ENCODE peak calls at places on chromosome 12, in five cellular contexts. One of them, this sample, is unnamed. For H3K9me3, the result is how much of the 10 kb centered on the place peaks cover.

GRCh38 chr12:93011100-93011499 is 82.0 kb upstream of the EEA1 start:
- DNase-seq in fibroblast of lung: peak
- DNase-seq in tibial nerve: no peak
- DNase-seq in left ventricle myocardium inferior: no peak
- DNase-seq in Karpas-422: no peak
- DNase-seq in this sample: peak

GRCh38 chr12:85325452-85325851 is 45.4 kb downstream of the ALX1 start:
- DNase-seq in fibroblast of lung: no peak
- DNase-seq in tibial nerve: no peak
- DNase-seq in left ventricle myocardium inferior: no peak
- DNase-seq in Karpas-422: no peak
- DNase-seq in this sample: no peak

GRCh38 chr12:53750812-53751335 is 905 bp downstream of the CISTR start:
- DNase-seq in fibroblast of lung: peak
- DNase-seq in tibial nerve: no peak
- DNase-seq in left ventricle myocardium inferior: peak
- DNase-seq in Karpas-422: peak
- DNase-seq in this sample: no peak

GRCh38 chr12:94379479-94380113 is 80.1 kb downstream of the CEP83 start:
- DNase-seq in fibroblast of lung: peak
- DNase-seq in tibial nerve: no peak
- DNase-seq in left ventricle myocardium inferior: no peak
- DNase-seq in Karpas-422: no peak
- DNase-seq in this sample: no peak

GRCh38 chr12:12813120-12814101 is at the start of gene DDX47:
- DNase-seq in fibroblast of lung: peak
- DNase-seq in tibial nerve: peak
- DNase-seq in left ventricle myocardium inferior: peak
- DNase-seq in Karpas-422: peak
- DNase-seq in this sample: peak

GRCh38 chr12:2052861-2053674 is at the start of gene CACNA1C:
- DNase-seq in fibroblast of lung: peak
- DNase-seq in tibial nerve: peak
- DNase-seq in left ventricle myocardium inferior: peak
- DNase-seq in Karpas-422: no peak
- DNase-seq in this sample: peak

GRCh38 chr12:51886021-51886710 is 1.7 kb upstream of the ANKRD33 start:
- DNase-seq in fibroblast of lung: peak
- DNase-seq in tibial nerve: peak
- DNase-seq in left ventricle myocardium inferior: peak
- DNase-seq in Karpas-422: no peak
- DNase-seq in this sample: peak

GRCh38 chr12:32476446-32476845 is 77.1 kb downstream of the FGD4 start:
- DNase-seq in fibroblast of lung: no peak
- DNase-seq in tibial nerve: no peak
- DNase-seq in left ventricle myocardium inferior: no peak
- DNase-seq in Karpas-422: no peak
- DNase-seq in this sample: no peak

GRCh38 chr12:124172646-124173045 is 122.2 kb upstream of the RFLNA start:
- DNase-seq in fibroblast of lung: peak
- DNase-seq in tibial nerve: no peak
- DNase-seq in left ventricle myocardium inferior: no peak
- DNase-seq in Karpas-422: no peak
- DNase-seq in this sample: no peak

GRCh38 chr12:26651566-26652188 is 181.3 kb downstream of the ITPR2 start:
- DNase-seq in fibroblast of lung: peak
- DNase-seq in tibial nerve: no peak
- DNase-seq in left ventricle myocardium inferior: no peak
- DNase-seq in Karpas-422: peak
- DNase-seq in this sample: peak

GRCh38 chr12:68871899-68872298 is 61.1 kb downstream of the CPM start:
- DNase-seq in fibroblast of lung: no peak
- DNase-seq in tibial nerve: no peak
- DNase-seq in left ventricle myocardium inferior: no peak
- DNase-seq in Karpas-422: peak
- DNase-seq in this sample: peak

GRCh38 chr12:66352197-66352596 is 49.9 kb downstream of the HELB start:
- DNase-seq in fibroblast of lung: peak
- DNase-seq in tibial nerve: no peak
- DNase-seq in left ventricle myocardium inferior: peak
- DNase-seq in Karpas-422: peak
- DNase-seq in this sample: peak

GRCh38 chr12:14777271-14777670 is 26.0 kb downstream of the WBP11 start:
- DNase-seq in fibroblast of lung: no peak
- DNase-seq in tibial nerve: no peak
- DNase-seq in left ventricle myocardium inferior: no peak
- DNase-seq in Karpas-422: no peak
- DNase-seq in this sample: peak

GRCh38 chr12:22539055-22539454 is 5.3 kb downstream of the C2CD5 start:
- DNase-seq in fibroblast of lung: no peak
- DNase-seq in tibial nerve: no peak
- DNase-seq in left ventricle myocardium inferior: no peak
- DNase-seq in Karpas-422: no peak
- DNase-seq in this sample: no peak

GRCh38 chr12:9948606-9949286 is 16.6 kb upstream of the CLEC2A start:
- DNase-seq in fibroblast of lung: no peak
- DNase-seq in tibial nerve: no peak
- DNase-seq in left ventricle myocardium inferior: no peak
- DNase-seq in Karpas-422: no peak
- DNase-seq in this sample: no peak

DNA sequence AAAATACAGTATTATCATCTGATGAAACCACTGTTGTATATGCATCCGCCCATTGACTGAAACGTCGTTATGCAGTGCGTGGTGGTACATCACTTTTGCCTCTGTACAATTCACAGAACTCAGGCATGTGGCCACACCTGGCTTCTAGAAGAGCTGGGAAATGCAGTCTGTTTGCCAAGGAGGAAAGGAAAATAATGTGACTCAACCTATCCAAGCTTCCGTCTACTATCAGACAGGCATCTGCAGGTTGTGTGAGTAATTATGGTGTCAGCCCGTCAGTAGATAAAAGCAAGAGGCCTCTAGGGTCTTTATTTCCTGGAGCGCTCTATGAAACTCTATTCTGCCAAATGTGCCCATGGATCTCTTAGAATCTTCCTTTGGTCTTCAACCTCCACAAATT is 111.6 kb downstream of the BBS10 start:
- DNase-seq in fibroblast of lung: peak
- DNase-seq in tibial nerve: no peak
- DNase-seq in left ventricle myocardium inferior: no peak
- DNase-seq in Karpas-422: no peak
- DNase-seq in this sample: peak
- H3K4me3 ChIP-seq in fibroblast of lung: no peak
- H3K4me3 ChIP-seq in tibial nerve: no peak
- H3K4me3 ChIP-seq in left ventricle myocardium inferior: no peak
- H3K4me3 ChIP-seq in Karpas-422: no peak
- H3K4me3 ChIP-seq in this sample: no peak

GRCh38 chr12:120394483-120395367 is 25.8 kb upstream of the MSI1 start:
- DNase-seq in fibroblast of lung: no peak
- DNase-seq in tibial nerve: no peak
- DNase-seq in left ventricle myocardium inferior: no peak
- DNase-seq in Karpas-422: no peak
- DNase-seq in this sample: no peak

GRCh38 chr12:120388711-120389431 is 19.9 kb upstream of the MSI1 start:
- DNase-seq in fibroblast of lung: no peak
- DNase-seq in tibial nerve: no peak
- DNase-seq in left ventricle myocardium inferior: no peak
- DNase-seq in Karpas-422: no peak
- DNase-seq in this sample: no peak

GRCh38 chr12:120390540-120391120 is 21.7 kb upstream of the MSI1 start:
- DNase-seq in fibroblast of lung: no peak
- DNase-seq in tibial nerve: no peak
- DNase-seq in left ventricle myocardium inferior: no peak
- DNase-seq in Karpas-422: no peak
- DNase-seq in this sample: no peak
- H3K9me3 ChIP-seq in fibroblast of lung: under half
- H3K9me3 ChIP-seq in tibial nerve: under half
- H3K9me3 ChIP-seq in left ventricle myocardium inferior: under half
- H3K9me3 ChIP-seq in Karpas-422: under half
- H3K9me3 ChIP-seq in this sample: under half

GRCh38 chr12:113135178-113136127 is at the start of gene RASAL1:
- DNase-seq in fibroblast of lung: no peak
- DNase-seq in tibial nerve: no peak
- DNase-seq in left ventricle myocardium inferior: no peak
- DNase-seq in Karpas-422: peak
- DNase-seq in this sample: no peak
- H3K4me3 ChIP-seq in fibroblast of lung: no peak
- H3K4me3 ChIP-seq in tibial nerve: no peak
- H3K4me3 ChIP-seq in left ventricle myocardium inferior: peak
- H3K4me3 ChIP-seq in Karpas-422: peak
- H3K4me3 ChIP-seq in this sample: no peak

GRCh38 chr12:48473061-48473460 is 702 bp downstream of the ANP32D start:
- DNase-seq in fibroblast of lung: no peak
- DNase-seq in tibial nerve: no peak
- DNase-seq in left ventricle myocardium inferior: no peak
- DNase-seq in Karpas-422: no peak
- DNase-seq in this sample: no peak

GRCh38 chr12:48472259-48472658 is at the start of gene ANP32D:
- DNase-seq in fibroblast of lung: no peak
- DNase-seq in tibial nerve: no peak
- DNase-seq in left ventricle myocardium inferior: no peak
- DNase-seq in Karpas-422: no peak
- DNase-seq in this sample: no peak
- H3K9me3 ChIP-seq in fibroblast of lung: under half
- H3K9me3 ChIP-seq in tibial nerve: under half
- H3K9me3 ChIP-seq in left ventricle myocardium inferior: half or more
- H3K9me3 ChIP-seq in Karpas-422: under half
- H3K9me3 ChIP-seq in this sample: under half

DNA sequence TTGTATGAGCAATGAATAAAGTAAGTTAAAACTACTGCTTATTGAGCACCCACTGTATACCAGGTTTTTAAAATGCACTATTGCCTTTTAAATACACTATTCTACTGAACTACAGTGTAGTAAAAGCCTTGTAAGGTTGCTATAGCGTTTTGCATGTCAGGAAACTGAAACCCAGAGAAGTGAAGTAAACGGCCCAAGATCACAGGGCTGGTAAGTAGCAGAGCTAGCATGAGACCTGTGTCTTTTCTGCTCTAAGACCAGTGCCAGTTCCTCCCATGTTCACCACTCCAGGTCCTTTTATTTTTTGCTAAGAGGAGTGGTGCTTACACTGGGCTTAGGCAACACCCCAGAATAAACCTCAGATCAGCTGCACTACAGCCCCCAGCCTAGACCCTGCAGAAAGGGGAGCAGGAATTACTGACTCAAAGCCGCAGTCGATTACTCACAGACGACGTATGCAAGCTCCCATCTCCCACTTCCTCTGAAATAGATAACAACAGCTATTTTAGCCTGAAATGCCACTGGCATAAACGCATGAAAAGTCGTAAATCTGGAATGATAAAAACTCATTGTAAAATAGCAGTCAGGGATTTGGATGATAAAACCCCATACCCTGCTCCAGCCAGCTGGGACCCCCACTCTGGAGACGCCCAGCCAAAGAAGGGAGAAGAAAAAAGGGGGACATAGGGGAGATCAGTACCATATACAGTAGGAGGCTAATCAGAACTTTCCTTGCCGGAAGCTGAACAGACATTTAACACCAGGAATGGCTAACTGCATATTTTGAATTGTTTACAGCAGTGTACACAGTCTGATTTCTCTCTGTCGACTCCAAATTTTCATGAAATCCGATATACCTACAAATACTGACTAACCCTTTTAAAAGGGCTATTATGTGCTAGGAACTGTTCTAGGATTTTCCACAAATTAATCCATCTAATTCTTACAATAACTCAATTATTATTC is 108.3 kb downstream of the NUAK1 start:
- DNase-seq in fibroblast of lung: peak
- DNase-seq in tibial nerve: no peak
- DNase-seq in left ventricle myocardium inferior: no peak
- DNase-seq in Karpas-422: no peak
- DNase-seq in this sample: peak
- H3K4me3 ChIP-seq in fibroblast of lung: no peak
- H3K4me3 ChIP-seq in tibial nerve: no peak
- H3K4me3 ChIP-seq in left ventricle myocardium inferior: no peak
- H3K4me3 ChIP-seq in Karpas-422: no peak
- H3K4me3 ChIP-seq in this sample: no peak

DNA sequence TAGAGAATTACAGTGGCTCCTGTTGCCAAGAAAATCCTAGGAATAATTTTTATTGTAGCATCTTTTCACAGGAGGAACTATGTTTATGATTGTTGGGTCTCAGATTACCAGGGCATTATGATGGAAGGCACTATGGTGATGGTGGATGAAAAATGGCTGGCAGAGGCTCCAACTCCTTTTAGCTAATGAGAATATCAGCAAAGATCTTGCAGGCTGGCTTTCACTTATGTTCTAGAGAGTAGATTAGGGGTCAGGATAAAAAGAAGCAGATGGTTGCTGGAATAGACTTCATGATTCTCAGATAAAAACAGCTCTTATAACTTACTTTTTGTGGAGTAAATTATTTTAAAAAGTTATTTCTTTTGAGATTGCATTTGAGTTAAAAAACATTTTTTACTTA is 501.9 kb downstream of the TRHDE start:
- DNase-seq in fibroblast of lung: no peak
- DNase-seq in tibial nerve: no peak
- DNase-seq in left ventricle myocardium inferior: no peak
- DNase-seq in Karpas-422: no peak
- DNase-seq in this sample: no peak
- H3K9me3 ChIP-seq in fibroblast of lung: under half
- H3K9me3 ChIP-seq in tibial nerve: under half
- H3K9me3 ChIP-seq in left ventricle myocardium inferior: under half
- H3K9me3 ChIP-seq in Karpas-422: under half
- H3K9me3 ChIP-seq in this sample: under half

DNA sequence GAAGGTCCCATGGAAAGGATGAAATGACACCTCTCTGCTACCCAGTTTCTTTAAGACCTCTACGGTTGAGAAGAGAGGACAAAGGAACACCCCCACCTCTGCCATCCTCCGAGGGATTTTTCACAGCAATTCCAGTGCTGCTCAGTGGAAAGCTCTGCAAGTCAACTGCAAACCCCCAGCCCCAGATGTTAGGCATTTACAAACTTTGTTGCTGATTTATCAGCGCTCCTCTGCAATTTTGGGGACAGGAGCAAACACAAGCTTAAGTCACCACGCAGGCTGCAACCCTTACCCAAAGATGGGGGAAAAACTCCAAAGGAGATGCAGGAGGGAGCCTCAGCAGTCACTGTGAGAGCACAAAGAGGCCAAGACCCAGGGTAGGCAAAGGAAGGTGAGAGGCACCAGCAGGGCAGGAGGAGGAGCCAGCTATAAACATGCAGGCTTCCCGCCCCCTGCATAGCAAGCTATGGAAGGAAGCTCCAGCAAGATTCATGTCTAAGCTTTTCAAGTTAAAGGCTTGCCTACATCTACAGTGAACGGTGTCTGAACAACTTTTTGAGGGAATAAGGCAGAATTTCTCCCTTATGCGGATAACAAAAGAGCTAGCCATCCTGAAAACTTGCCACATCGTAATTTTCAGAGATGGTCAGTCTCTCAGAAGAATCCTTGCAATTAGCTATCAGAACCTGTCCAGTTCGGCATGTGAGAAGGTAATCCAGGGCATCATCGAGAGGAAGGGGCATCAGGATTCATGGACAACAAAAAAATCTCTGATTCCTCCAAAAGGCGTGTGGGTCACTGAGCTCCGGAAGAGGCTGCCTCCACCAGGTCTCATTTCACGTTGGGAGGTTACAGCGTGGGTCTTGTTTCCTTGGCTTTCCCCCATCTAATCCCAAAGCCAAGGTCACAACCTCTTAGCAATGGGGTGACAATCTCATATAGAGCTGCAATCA is 3.9 kb downstream of the CTDSP2 start:
- DNase-seq in fibroblast of lung: no peak
- DNase-seq in tibial nerve: no peak
- DNase-seq in left ventricle myocardium inferior: no peak
- DNase-seq in Karpas-422: peak
- DNase-seq in this sample: no peak
- H3K4me3 ChIP-seq in fibroblast of lung: peak
- H3K4me3 ChIP-seq in tibial nerve: peak
- H3K4me3 ChIP-seq in left ventricle myocardium inferior: peak
- H3K4me3 ChIP-seq in Karpas-422: no peak
- H3K4me3 ChIP-seq in this sample: no peak

This sample was measured in MG63.